ENCODE peak calls at places on chromosome 3, in four cellular contexts. One of them, this sample, is unnamed.

GRCh38 chr3:109548192-109548938 is 211.0 kb upstream of the DPPA4 start:
- DNase-seq in T-cell: no peak
- DNase-seq in COR-L47: no peak
- DNase-seq in NCI-H524: peak; percentile 88
- DNase-seq in this sample: no peak

GRCh38 chr3:161316006-161316689 is 55.2 kb downstream of the SPTSSB start:
- DNase-seq in T-cell: no peak
- DNase-seq in COR-L47: no peak
- DNase-seq in NCI-H524: no peak
- DNase-seq in this sample: no peak

GRCh38 chr3:17831366-17831765 is 88.9 kb upstream of the TBC1D5 start:
- DNase-seq in T-cell: no peak
- DNase-seq in COR-L47: no peak
- DNase-seq in NCI-H524: no peak
- DNase-seq in this sample: no peak

GRCh38 chr3:59108091-59108815 is 58.4 kb upstream of the CFAP20DC start:
- DNase-seq in T-cell: no peak
- DNase-seq in COR-L47: no peak
- DNase-seq in NCI-H524: no peak
- DNase-seq in this sample: no peak

GRCh38 chr3:16601539-16602005 is 3.7 kb downstream of the DAZL start:
- DNase-seq in T-cell: no peak
- DNase-seq in COR-L47: no peak
- DNase-seq in NCI-H524: no peak
- DNase-seq in this sample: no peak

GRCh38 chr3:147431746-147432145 is 22.6 kb downstream of the ZIC1 start:
- DNase-seq in T-cell: no peak
- DNase-seq in COR-L47: no peak
- DNase-seq in NCI-H524: no peak
- DNase-seq in this sample: no peak

GRCh38 chr3:107429330-107430181 is 52.3 kb downstream of the CCDC54 start:
- DNase-seq in T-cell: peak; percentile 48
- DNase-seq in COR-L47: peak; percentile 55
- DNase-seq in NCI-H524: peak; percentile 91
- DNase-seq in this sample: peak; percentile 82

GRCh38 chr3:184347321-184348056 is 10.1 kb downstream of the FAM131A start:
- DNase-seq in T-cell: no peak
- DNase-seq in COR-L47: no peak
- DNase-seq in NCI-H524: peak; percentile 39
- DNase-seq in this sample: no peak

GRCh38 chr3:33218446-33219174 is at the start of gene SUSD5:
- DNase-seq in T-cell: no peak
- DNase-seq in COR-L47: peak; percentile 3
- DNase-seq in NCI-H524: peak; percentile 12
- DNase-seq in this sample: peak; percentile 75

GRCh38 chr3:126543457-126544090 is 15.2 kb downstream of the C3orf22 start:
- DNase-seq in T-cell: peak; percentile 10
- DNase-seq in COR-L47: no peak
- DNase-seq in NCI-H524: no peak
- DNase-seq in this sample: peak; percentile 10